ENCODE peak calls at places on chromosomes 6 and 20, in five cellular contexts. O is germinal center; I is activated T-cell treated with anti-CD3 and anti-CD28 coated beads, Interleukin-2, amount 50 U/mL, for 4 hours; R is HAP-1; V is EL. W is an unnamed sample.

GRCh38 chr6:104325341-104326172 is 534.2 kb downstream of the HACE1 start:
- DNase-seq in O (no peak), I (no peak), R (peak), V (peak), W (peak)

GRCh38 chr6:99588618-99589289 is 17.9 kb upstream of the PRDM13 start:
- DNase-seq in O (peak), I (peak), R (peak), V (peak), W (peak)

GRCh38 chr6:4948781-4949450 is 54.9 kb downstream of the RPP40 start:
- DNase-seq in O (no peak), I (no peak), R (peak), V (no peak), W (no peak)

GRCh38 chr20:49835031-49835430 is 22.4 kb downstream of the SLC9A8 start:
- DNase-seq in O (no peak), I (no peak), R (no peak), V (no peak), W (no peak)

GRCh38 chr20:46354207-46354555 is 45.9 kb upstream of the CDH22 start:
- DNase-seq in O (no peak), I (no peak), R (no peak), V (no peak), W (no peak)

GRCh38 chr6:111631930-111632460 is 26.3 kb upstream of the TRAF3IP2 start:
- DNase-seq in O (no peak), I (no peak), R (no peak), V (no peak), W (no peak)

GRCh38 chr6:35970181-35970580 is 49.3 kb upstream of the SRPK1 start:
- DNase-seq in O (no peak), I (no peak), R (no peak), V (peak), W (peak)

GRCh38 chr6:121666809-121667208 is 231.4 kb downstream of the GJA1 start:
- DNase-seq in O (no peak), I (no peak), R (no peak), V (peak), W (peak)

GRCh38 chr6:32949113-32949512 is 3.8 kb downstream of the HLA-DMA start:
- DNase-seq in O (no peak), I (no peak), R (no peak), V (no peak), W (no peak)

GRCh38 chr20:47985092-47985850 is 200.0 kb upstream of the SULF2 start:
- DNase-seq in O (no peak), I (no peak), R (peak), V (peak), W (peak)

W was measured in AG08395.